ENCODE peak calls at places on chromosomes 1 and 21, in nine cellular contexts. One of them, this sample, is unnamed.

GRCh38 chr1:25700626-25701025 is 84.0 kb downstream of the MAN1C1 start:
- DNase-seq in H1: no peak
- DNase-seq in neuronal stem cell: no peak
- DNase-seq in uterus: no peak
- DNase-seq in prostate gland: no peak
- DNase-seq in cardiac muscle cell: no peak
- DNase-seq in iPS DF 6.9: no peak
- DNase-seq in AG04450: no peak
- DNase-seq in GM23248: peak; percentile 34
- DNase-seq in this sample: peak; percentile 34

GRCh38 chr1:24899581-24900485 is 30.2 kb downstream of the RUNX3 start:
- DNase-seq in H1: no peak
- DNase-seq in neuronal stem cell: no peak
- DNase-seq in uterus: no peak
- DNase-seq in prostate gland: no peak
- DNase-seq in cardiac muscle cell: no peak
- DNase-seq in iPS DF 6.9: no peak
- DNase-seq in AG04450: no peak
- DNase-seq in GM23248: no peak
- DNase-seq in this sample: no peak

GRCh38 chr1:12453400-12454343 is 164.3 kb downstream of the DHRS3 start:
- DNase-seq in H1: no peak
- DNase-seq in neuronal stem cell: no peak
- DNase-seq in uterus: no peak
- DNase-seq in prostate gland: no peak
- DNase-seq in cardiac muscle cell: no peak
- DNase-seq in iPS DF 6.9: no peak
- DNase-seq in AG04450: no peak
- DNase-seq in GM23248: peak; percentile 19
- DNase-seq in this sample: no peak

GRCh38 chr1:56901720-56902119 is 47.1 kb downstream of the C8A start:
- DNase-seq in H1: no peak
- DNase-seq in neuronal stem cell: no peak
- DNase-seq in uterus: no peak
- DNase-seq in prostate gland: no peak
- DNase-seq in cardiac muscle cell: peak; percentile 71
- DNase-seq in iPS DF 6.9: no peak
- DNase-seq in AG04450: no peak
- DNase-seq in GM23248: peak; percentile 72
- DNase-seq in this sample: no peak

GRCh38 chr1:24414884-24415333 is 693 bp upstream of the NIPAL3 start:
- DNase-seq in H1: no peak
- DNase-seq in neuronal stem cell: no peak
- DNase-seq in uterus: no peak
- DNase-seq in prostate gland: no peak
- DNase-seq in cardiac muscle cell: no peak
- DNase-seq in iPS DF 6.9: no peak
- DNase-seq in AG04450: no peak
- DNase-seq in GM23248: peak; percentile 26
- DNase-seq in this sample: no peak

GRCh38 chr1:213381572-213382084 is 330.6 kb downstream of the RPS6KC1 start:
- DNase-seq in H1: no peak
- DNase-seq in neuronal stem cell: no peak
- DNase-seq in uterus: no peak
- DNase-seq in prostate gland: peak; percentile 9
- DNase-seq in cardiac muscle cell: peak; percentile 20
- DNase-seq in iPS DF 6.9: no peak
- DNase-seq in AG04450: no peak
- DNase-seq in GM23248: peak; percentile 19
- DNase-seq in this sample: peak; percentile 43

GRCh38 chr1:205091043-205091740 is 6.9 kb upstream of the TMEM81 start:
- DNase-seq in H1: no peak
- DNase-seq in neuronal stem cell: no peak
- DNase-seq in uterus: no peak
- DNase-seq in prostate gland: no peak
- DNase-seq in cardiac muscle cell: peak; percentile 74
- DNase-seq in iPS DF 6.9: no peak
- DNase-seq in AG04450: no peak
- DNase-seq in GM23248: peak; percentile 48
- DNase-seq in this sample: no peak

GRCh38 chr1:11822091-11822490 is 16.1 kb downstream of the CLCN6 start:
- DNase-seq in H1: no peak
- DNase-seq in neuronal stem cell: no peak
- DNase-seq in uterus: no peak
- DNase-seq in prostate gland: no peak
- DNase-seq in cardiac muscle cell: peak; percentile 41
- DNase-seq in iPS DF 6.9: no peak
- DNase-seq in AG04450: no peak
- DNase-seq in GM23248: peak; percentile 57
- DNase-seq in this sample: no peak

GRCh38 chr1:22876359-22877111 is 96.1 kb downstream of the LACTBL1 start:
- DNase-seq in H1: no peak
- DNase-seq in neuronal stem cell: peak; percentile 82
- DNase-seq in uterus: no peak
- DNase-seq in prostate gland: no peak
- DNase-seq in cardiac muscle cell: peak; percentile 76
- DNase-seq in iPS DF 6.9: no peak
- DNase-seq in AG04450: no peak
- DNase-seq in GM23248: peak; percentile 52
- DNase-seq in this sample: no peak

GRCh38 chr1:87279201-87279860 is 49.3 kb upstream of the LMO4 start:
- DNase-seq in H1: no peak
- DNase-seq in neuronal stem cell: no peak
- DNase-seq in uterus: no peak
- DNase-seq in prostate gland: no peak
- DNase-seq in cardiac muscle cell: peak; percentile 37
- DNase-seq in iPS DF 6.9: no peak
- DNase-seq in AG04450: no peak
- DNase-seq in GM23248: peak; percentile 83
- DNase-seq in this sample: peak; percentile 41

GRCh38 chr1:227372662-227373061 is 54.4 kb upstream of the CDC42BPA start:
- DNase-seq in H1: no peak
- DNase-seq in neuronal stem cell: no peak
- DNase-seq in uterus: no peak
- DNase-seq in prostate gland: peak; percentile 50
- DNase-seq in cardiac muscle cell: peak; percentile 70
- DNase-seq in iPS DF 6.9: no peak
- DNase-seq in AG04450: peak; percentile 20
- DNase-seq in GM23248: peak; percentile 68
- DNase-seq in this sample: no peak

GRCh38 chr1:93680121-93681094 is 1.2 kb downstream of the BCAR3 start:
- DNase-seq in H1: peak; percentile 50
- DNase-seq in neuronal stem cell: peak; percentile 82
- DNase-seq in uterus: peak; percentile 85
- DNase-seq in prostate gland: peak; percentile 90
- DNase-seq in cardiac muscle cell: peak; percentile 95
- DNase-seq in iPS DF 6.9: peak; percentile 75
- DNase-seq in AG04450: peak; percentile 59
- DNase-seq in GM23248: peak; percentile 95
- DNase-seq in this sample: peak; percentile 86

GRCh38 chr1:229378586-229379442 is 36.0 kb upstream of the CCSAP start:
- DNase-seq in H1: no peak
- DNase-seq in neuronal stem cell: no peak
- DNase-seq in uterus: no peak
- DNase-seq in prostate gland: no peak
- DNase-seq in cardiac muscle cell: peak; percentile 10
- DNase-seq in iPS DF 6.9: no peak
- DNase-seq in AG04450: no peak
- DNase-seq in GM23248: peak; percentile 10
- DNase-seq in this sample: no peak

GRCh38 chr1:12422488-12422887 is 192.7 kb downstream of the VPS13D start:
- DNase-seq in H1: no peak
- DNase-seq in neuronal stem cell: no peak
- DNase-seq in uterus: no peak
- DNase-seq in prostate gland: no peak
- DNase-seq in cardiac muscle cell: no peak
- DNase-seq in iPS DF 6.9: no peak
- DNase-seq in AG04450: no peak
- DNase-seq in GM23248: no peak
- DNase-seq in this sample: no peak

GRCh38 chr1:236120725-236121153 is 21.6 kb upstream of the GPR137B start:
- DNase-seq in H1: no peak
- DNase-seq in neuronal stem cell: no peak
- DNase-seq in uterus: no peak
- DNase-seq in prostate gland: no peak
- DNase-seq in cardiac muscle cell: no peak
- DNase-seq in iPS DF 6.9: no peak
- DNase-seq in AG04450: no peak
- DNase-seq in GM23248: no peak
- DNase-seq in this sample: no peak

GRCh38 chr1:204075116-204075636 is 2.3 kb downstream of the SOX13 start:
- DNase-seq in H1: no peak
- DNase-seq in neuronal stem cell: no peak
- DNase-seq in uterus: peak; percentile 53
- DNase-seq in prostate gland: no peak
- DNase-seq in cardiac muscle cell: peak; percentile 51
- DNase-seq in iPS DF 6.9: no peak
- DNase-seq in AG04450: no peak
- DNase-seq in GM23248: peak; percentile 66
- DNase-seq in this sample: peak; percentile 45

GRCh38 chr1:100053727-100054126 is 79.0 kb downstream of the SASS6 start:
- DNase-seq in H1: no peak
- DNase-seq in neuronal stem cell: no peak
- DNase-seq in uterus: no peak
- DNase-seq in prostate gland: no peak
- DNase-seq in cardiac muscle cell: no peak
- DNase-seq in iPS DF 6.9: no peak
- DNase-seq in AG04450: no peak
- DNase-seq in GM23248: no peak
- DNase-seq in this sample: no peak

GRCh38 chr21:14376854-14377253 is 6.1 kb downstream of the HSPA13 start:
- DNase-seq in H1: no peak
- DNase-seq in neuronal stem cell: no peak
- DNase-seq in uterus: no peak
- DNase-seq in prostate gland: no peak
- DNase-seq in cardiac muscle cell: no peak
- DNase-seq in iPS DF 6.9: no peak
- DNase-seq in AG04450: no peak
- DNase-seq in GM23248: no peak
- DNase-seq in this sample: no peak

GRCh38 chr1:109296782-109297181 is 10.0 kb downstream of the MYBPHL start:
- DNase-seq in H1: no peak
- DNase-seq in neuronal stem cell: no peak
- DNase-seq in uterus: no peak
- DNase-seq in prostate gland: no peak
- DNase-seq in cardiac muscle cell: no peak
- DNase-seq in iPS DF 6.9: no peak
- DNase-seq in AG04450: no peak
- DNase-seq in GM23248: no peak
- DNase-seq in this sample: no peak

GRCh38 chr1:70583522-70583921 is 172.5 kb downstream of the CTH start:
- DNase-seq in H1: no peak
- DNase-seq in neuronal stem cell: no peak
- DNase-seq in uterus: no peak
- DNase-seq in prostate gland: no peak
- DNase-seq in cardiac muscle cell: no peak
- DNase-seq in iPS DF 6.9: no peak
- DNase-seq in AG04450: no peak
- DNase-seq in GM23248: no peak
- DNase-seq in this sample: no peak

GRCh38 chr1:219427400-219427799 is 185.5 kb downstream of the ZC3H11B start:
- DNase-seq in H1: no peak
- DNase-seq in neuronal stem cell: no peak
- DNase-seq in uterus: no peak
- DNase-seq in prostate gland: no peak
- DNase-seq in cardiac muscle cell: no peak
- DNase-seq in iPS DF 6.9: no peak
- DNase-seq in AG04450: no peak
- DNase-seq in GM23248: no peak
- DNase-seq in this sample: no peak

GRCh38 chr21:42833859-42834729 is 45.2 kb downstream of the WDR4 start:
- DNase-seq in H1: no peak
- DNase-seq in neuronal stem cell: no peak
- DNase-seq in uterus: peak; percentile 6
- DNase-seq in prostate gland: no peak
- DNase-seq in cardiac muscle cell: no peak
- DNase-seq in iPS DF 6.9: no peak
- DNase-seq in AG04450: no peak
- DNase-seq in GM23248: no peak
- DNase-seq in this sample: no peak

GRCh38 chr1:64745181-64745985 is 508 bp downstream of the RAVER2 start:
- DNase-seq in H1: no peak
- DNase-seq in neuronal stem cell: peak; percentile 33
- DNase-seq in uterus: peak; percentile 28
- DNase-seq in prostate gland: peak; percentile 31
- DNase-seq in cardiac muscle cell: peak; percentile 56
- DNase-seq in iPS DF 6.9: no peak
- DNase-seq in AG04450: no peak
- DNase-seq in GM23248: peak; percentile 60
- DNase-seq in this sample: no peak

GRCh38 chr1:225834417-225835329 is 24.7 kb downstream of the EPHX1 start:
- DNase-seq in H1: no peak
- DNase-seq in neuronal stem cell: no peak
- DNase-seq in uterus: peak; percentile 83
- DNase-seq in prostate gland: peak; percentile 83
- DNase-seq in cardiac muscle cell: peak; percentile 93
- DNase-seq in iPS DF 6.9: no peak
- DNase-seq in AG04450: no peak
- DNase-seq in GM23248: peak; percentile 66
- DNase-seq in this sample: peak; percentile 56
- H3K27me3 ChIP-seq in H1: no peaks in the 10 kb centered on the region
- H3K27me3 ChIP-seq in neuronal stem cell: no peaks in the 10 kb centered on the region
- H3K27me3 ChIP-seq in uterus: no peaks in the 10 kb centered on the region
- H3K27me3 ChIP-seq in prostate gland: no peaks in the 10 kb centered on the region
- H3K27me3 ChIP-seq in cardiac muscle cell: no peaks in the 10 kb centered on the region
- H3K27me3 ChIP-seq in iPS DF 6.9: no peaks in the 10 kb centered on the region
- H3K27me3 ChIP-seq in AG04450: no peaks in the 10 kb centered on the region
- H3K27me3 ChIP-seq in GM23248: no peaks in the 10 kb centered on the region
- H3K27me3 ChIP-seq in this sample: no peaks in the 10 kb centered on the region

GRCh38 chr1:19044471-19044870 is 88.0 kb upstream of the IFFO2 start:
- DNase-seq in H1: no peak
- DNase-seq in neuronal stem cell: no peak
- DNase-seq in uterus: no peak
- DNase-seq in prostate gland: no peak
- DNase-seq in cardiac muscle cell: no peak
- DNase-seq in iPS DF 6.9: no peak
- DNase-seq in AG04450: no peak
- DNase-seq in GM23248: no peak
- DNase-seq in this sample: no peak
- H3K27me3 ChIP-seq in H1: no peaks in the 10 kb centered on the region
- H3K27me3 ChIP-seq in neuronal stem cell: peaks cover 16% of the 10 kb centered on the region
- H3K27me3 ChIP-seq in uterus: no peaks in the 10 kb centered on the region
- H3K27me3 ChIP-seq in prostate gland: no peaks in the 10 kb centered on the region
- H3K27me3 ChIP-seq in cardiac muscle cell: no peaks in the 10 kb centered on the region
- H3K27me3 ChIP-seq in iPS DF 6.9: no peaks in the 10 kb centered on the region
- H3K27me3 ChIP-seq in AG04450: peaks cover 30% of the 10 kb centered on the region
- H3K27me3 ChIP-seq in GM23248: no peaks in the 10 kb centered on the region
- H3K27me3 ChIP-seq in this sample: peaks cover 36% of the 10 kb centered on the region

GRCh38 chr1:3696689-3697088 is 44.4 kb downstream of the TP73 start:
- DNase-seq in H1: no peak
- DNase-seq in neuronal stem cell: no peak
- DNase-seq in uterus: no peak
- DNase-seq in prostate gland: no peak
- DNase-seq in cardiac muscle cell: no peak
- DNase-seq in iPS DF 6.9: no peak
- DNase-seq in AG04450: no peak
- DNase-seq in GM23248: no peak
- DNase-seq in this sample: no peak
- H3K27me3 ChIP-seq in H1: peaks cover 7% of the 10 kb centered on the region
- H3K27me3 ChIP-seq in neuronal stem cell: peaks cover 63% of the 10 kb centered on the region
- H3K27me3 ChIP-seq in uterus: no peaks in the 10 kb centered on the region
- H3K27me3 ChIP-seq in prostate gland: peaks cover 3% of the 10 kb centered on the region
- H3K27me3 ChIP-seq in cardiac muscle cell: no peaks in the 10 kb centered on the region
- H3K27me3 ChIP-seq in iPS DF 6.9: no peaks in the 10 kb centered on the region
- H3K27me3 ChIP-seq in AG04450: peaks cover 21% of the 10 kb centered on the region
- H3K27me3 ChIP-seq in GM23248: peaks cover 46% of the 10 kb centered on the region
- H3K27me3 ChIP-seq in this sample: peaks cover 38% of the 10 kb centered on the region

GRCh38 chr1:20463502-20463901 is 22.5 kb downstream of the CAMK2N1 start:
- DNase-seq in H1: no peak
- DNase-seq in neuronal stem cell: no peak
- DNase-seq in uterus: no peak
- DNase-seq in prostate gland: no peak
- DNase-seq in cardiac muscle cell: no peak
- DNase-seq in iPS DF 6.9: no peak
- DNase-seq in AG04450: no peak
- DNase-seq in GM23248: no peak
- DNase-seq in this sample: no peak
- H3K27me3 ChIP-seq in H1: peaks cover 6% of the 10 kb centered on the region
- H3K27me3 ChIP-seq in neuronal stem cell: peaks cover 46% of the 10 kb centered on the region
- H3K27me3 ChIP-seq in uterus: no peaks in the 10 kb centered on the region
- H3K27me3 ChIP-seq in prostate gland: no peaks in the 10 kb centered on the region
- H3K27me3 ChIP-seq in cardiac muscle cell: peaks cover 48% of the 10 kb centered on the region
- H3K27me3 ChIP-seq in iPS DF 6.9: no peaks in the 10 kb centered on the region
- H3K27me3 ChIP-seq in AG04450: peaks cover 60% of the 10 kb centered on the region
- H3K27me3 ChIP-seq in GM23248: peaks cover 14% of the 10 kb centered on the region
- H3K27me3 ChIP-seq in this sample: peaks cover 6% of the 10 kb centered on the region

This sample was measured in heart right ventricle.